ENCODE peak calls at places on chromosomes 7 and 10, in seven cellular contexts. One of them, this sample, is unnamed.

GRCh38 chr7:131139462-131139861 is 188.2 kb upstream of the MKLN1 start:
- DNase-seq in cardiac muscle cell: no peak
- DNase-seq in body of pancreas: no peak
- DNase-seq in memory B cell: no peak
- DNase-seq in psoas muscle: no peak
- DNase-seq in sciatic nerve: no peak
- DNase-seq in BE2C: no peak
- DNase-seq in this sample: no peak

GRCh38 chr7:48525726-48526374 is 354.6 kb downstream of the ABCA13 start:
- DNase-seq in cardiac muscle cell: no peak
- DNase-seq in body of pancreas: no peak
- DNase-seq in memory B cell: no peak
- DNase-seq in psoas muscle: no peak
- DNase-seq in sciatic nerve: no peak
- DNase-seq in BE2C: no peak
- DNase-seq in this sample: no peak

GRCh38 chr7:1845536-1846311 is 175.6 kb downstream of the ELFN1 start:
- DNase-seq in cardiac muscle cell: no peak
- DNase-seq in body of pancreas: peak
- DNase-seq in memory B cell: no peak
- DNase-seq in psoas muscle: no peak
- DNase-seq in sciatic nerve: peak
- DNase-seq in BE2C: peak
- DNase-seq in this sample: peak

GRCh38 chr10:113646337-113647201 is 17.3 kb downstream of the NRAP start:
- DNase-seq in cardiac muscle cell: no peak
- DNase-seq in body of pancreas: no peak
- DNase-seq in memory B cell: no peak
- DNase-seq in psoas muscle: no peak
- DNase-seq in sciatic nerve: no peak
- DNase-seq in BE2C: no peak
- DNase-seq in this sample: no peak

GRCh38 chr7:76353744-76354143 is 5.0 kb downstream of the YWHAG start:
- DNase-seq in cardiac muscle cell: no peak
- DNase-seq in body of pancreas: no peak
- DNase-seq in memory B cell: no peak
- DNase-seq in psoas muscle: no peak
- DNase-seq in sciatic nerve: no peak
- DNase-seq in BE2C: no peak
- DNase-seq in this sample: no peak

GRCh38 chr10:36171546-36171945 is 529.5 kb upstream of the FZD8 start:
- DNase-seq in cardiac muscle cell: peak
- DNase-seq in body of pancreas: no peak
- DNase-seq in memory B cell: no peak
- DNase-seq in psoas muscle: no peak
- DNase-seq in sciatic nerve: no peak
- DNase-seq in BE2C: no peak
- DNase-seq in this sample: no peak

GRCh38 chr10:109861051-109861450 is 62.3 kb downstream of the XPNPEP1 start:
- DNase-seq in cardiac muscle cell: no peak
- DNase-seq in body of pancreas: no peak
- DNase-seq in memory B cell: no peak
- DNase-seq in psoas muscle: no peak
- DNase-seq in sciatic nerve: no peak
- DNase-seq in BE2C: no peak
- DNase-seq in this sample: no peak

GRCh38 chr7:46663025-46663424 is 742.0 kb upstream of the IGFBP3 start:
- DNase-seq in cardiac muscle cell: no peak
- DNase-seq in body of pancreas: no peak
- DNase-seq in memory B cell: no peak
- DNase-seq in psoas muscle: no peak
- DNase-seq in sciatic nerve: no peak
- DNase-seq in BE2C: no peak
- DNase-seq in this sample: no peak

GRCh38 chr10:124138195-124138882 is 44.9 kb upstream of the CHST15 start:
- DNase-seq in cardiac muscle cell: no peak
- DNase-seq in body of pancreas: peak
- DNase-seq in memory B cell: no peak
- DNase-seq in psoas muscle: no peak
- DNase-seq in sciatic nerve: no peak
- DNase-seq in BE2C: no peak
- DNase-seq in this sample: no peak

GRCh38 chr10:105073999-105074398 is 432.9 kb downstream of the SORCS3 start:
- DNase-seq in cardiac muscle cell: no peak
- DNase-seq in body of pancreas: no peak
- DNase-seq in memory B cell: no peak
- DNase-seq in psoas muscle: no peak
- DNase-seq in sciatic nerve: no peak
- DNase-seq in BE2C: no peak
- DNase-seq in this sample: no peak

GRCh38 chr10:91220954-91221696 is 662 bp downstream of the PCGF5 start:
- DNase-seq in cardiac muscle cell: peak
- DNase-seq in body of pancreas: peak
- DNase-seq in memory B cell: no peak
- DNase-seq in psoas muscle: peak
- DNase-seq in sciatic nerve: no peak
- DNase-seq in BE2C: peak
- DNase-seq in this sample: no peak

GRCh38 chr10:120732067-120732466 is 119.1 kb upstream of the WDR11 start:
- DNase-seq in cardiac muscle cell: no peak
- DNase-seq in body of pancreas: no peak
- DNase-seq in memory B cell: no peak
- DNase-seq in psoas muscle: no peak
- DNase-seq in sciatic nerve: no peak
- DNase-seq in BE2C: no peak
- DNase-seq in this sample: no peak

GRCh38 chr7:149559711-149560110 is 62.1 kb upstream of the ZNF746 start:
- DNase-seq in cardiac muscle cell: no peak
- DNase-seq in body of pancreas: no peak
- DNase-seq in memory B cell: no peak
- DNase-seq in psoas muscle: no peak
- DNase-seq in sciatic nerve: no peak
- DNase-seq in BE2C: no peak
- DNase-seq in this sample: no peak

GRCh38 chr7:939843-940242 is 14.6 kb downstream of the ADAP1 start:
- DNase-seq in cardiac muscle cell: no peak
- DNase-seq in body of pancreas: peak
- DNase-seq in memory B cell: no peak
- DNase-seq in psoas muscle: no peak
- DNase-seq in sciatic nerve: no peak
- DNase-seq in BE2C: peak
- DNase-seq in this sample: no peak

GRCh38 chr7:80334908-80335307 is 177.0 kb downstream of the GNAT3 start:
- DNase-seq in cardiac muscle cell: no peak
- DNase-seq in body of pancreas: no peak
- DNase-seq in memory B cell: no peak
- DNase-seq in psoas muscle: no peak
- DNase-seq in sciatic nerve: no peak
- DNase-seq in BE2C: no peak
- DNase-seq in this sample: no peak

GRCh38 chr7:12687213-12688171 is at the start of gene ARL4A:
- DNase-seq in cardiac muscle cell: peak
- DNase-seq in body of pancreas: peak
- DNase-seq in memory B cell: peak
- DNase-seq in psoas muscle: peak
- DNase-seq in sciatic nerve: peak
- DNase-seq in BE2C: peak
- DNase-seq in this sample: peak

GRCh38 chr7:18538554-18539250 is 43.2 kb downstream of the HDAC9 start:
- DNase-seq in cardiac muscle cell: no peak
- DNase-seq in body of pancreas: no peak
- DNase-seq in memory B cell: no peak
- DNase-seq in psoas muscle: no peak
- DNase-seq in sciatic nerve: no peak
- DNase-seq in BE2C: no peak
- DNase-seq in this sample: no peak

GRCh38 chr10:73517166-73517888 is 21.5 kb upstream of the PPP3CB start:
- DNase-seq in cardiac muscle cell: no peak
- DNase-seq in body of pancreas: no peak
- DNase-seq in memory B cell: no peak
- DNase-seq in psoas muscle: no peak
- DNase-seq in sciatic nerve: no peak
- DNase-seq in BE2C: no peak
- DNase-seq in this sample: no peak